ENCODE peak calls at places on chromosome 20, in six cellular contexts. E, K, B, I, Q and O are unnamed samples.

GRCh38 chr20:52105045-52105572 is 86.5 kb downstream of the ZFP64 start:
- DNase-seq in E (no peak), B (no peak), K (peak; percentile 90), I (peak; percentile 83), Q (peak; percentile 54), O (peak; percentile 20)

GRCh38 chr20:7629880-7630279 is 310.4 kb downstream of the HAO1 start:
- DNase-seq in E (no peak), I (no peak), B (no peak), K (no peak), Q (peak; percentile 3), O (no peak)

GRCh38 chr20:36435799-36436541 is 105.3 kb upstream of the MYL9 start:
- DNase-seq in I (peak; percentile 95), B (peak; percentile 78), Q (peak; percentile 44), K (peak; percentile 98), E (peak; percentile 80), O (peak; percentile 73)

GRCh38 chr20:53360815-53361214 is 232.8 kb downstream of the ZNF217 start:
- DNase-seq in Q (no peak), B (no peak), E (no peak), I (peak; percentile 20), K (no peak), O (no peak)

GRCh38 chr20:37911838-37912273 is 8.9 kb downstream of the VSTM2L start:
- DNase-seq in Q (peak; percentile 43), K (no peak), E (no peak), B (no peak), I (no peak), O (peak; percentile 44)

GRCh38 chr20:56978475-56978874 is 288.0 kb downstream of the BMP7 start:
- DNase-seq in B (no peak), Q (no peak), I (no peak), E (no peak), K (no peak), O (no peak)

GRCh38 chr20:22577515-22578220 is 6.7 kb downstream of the FOXA2 start:
- DNase-seq in B (no peak), K (no peak), E (no peak), Q (no peak), I (peak; percentile 87), O (no peak)

GRCh38 chr20:6595704-6596103 is 171.8 kb upstream of the BMP2 start:
- DNase-seq in Q (peak; percentile 95), B (no peak), K (no peak), I (no peak), E (no peak), O (no peak)

GRCh38 chr20:39264506-39265172 is 302.5 kb downstream of the DHX35 start:
- DNase-seq in B (peak; percentile 58), I (no peak), Q (peak; percentile 61), K (no peak), E (peak; percentile 2), O (no peak)

GRCh38 chr20:49030954-49031619 is 15.0 kb upstream of the CSE1L start:
- DNase-seq in I (no peak), Q (peak; percentile 6), E (no peak), K (no peak), B (no peak), O (no peak)

GRCh38 chr20:5569021-5569420 is 181.2 kb upstream of the SHLD1 start:
- DNase-seq in B (no peak), I (no peak), Q (peak; percentile 18), E (peak; percentile 63), K (no peak), O (peak; percentile 23)

GRCh38 chr20:17611540-17612286 is 41.8 kb downstream of the DSTN start:
- DNase-seq in B (no peak), E (no peak), Q (peak; percentile 21), K (peak; percentile 75), I (peak; percentile 82), O (no peak)

GRCh38 chr20:38134427-38135281 is 30.4 kb downstream of the TGM2 start:
- DNase-seq in K (peak; percentile 73), I (no peak), Q (peak; percentile 88), B (no peak), E (no peak), O (no peak)

GRCh38 chr20:62405108-62405980 is 1.7 kb downstream of the CABLES2 start:
- DNase-seq in E (no peak), K (peak; percentile 88), B (no peak), Q (peak; percentile 54), I (peak; percentile 52), O (no peak)

GRCh38 chr20:50843331-50844276 is 48.7 kb downstream of the BCAS4 start:
- DNase-seq in E (no peak), Q (no peak), B (no peak), I (no peak), K (peak; percentile 78), O (no peak)

GRCh38 chr20:8271727-8272126 is 139.7 kb downstream of the PLCB1 start:
- DNase-seq in E (no peak), I (no peak), Q (peak; percentile 64), B (no peak), K (no peak), O (no peak)

GRCh38 chr20:48783533-48784272 is 44.1 kb downstream of the PREX1 start:
- DNase-seq in B (no peak), Q (peak; percentile 21), I (no peak), K (no peak), E (no peak), O (no peak)

GRCh38 chr20:32057785-32058184 is 5.7 kb downstream of the HCK start:
- DNase-seq in B (no peak), K (no peak), E (no peak), Q (no peak), I (no peak), O (no peak)
- H3K27me3 ChIP-seq in B (peaks cover 28% of the 10 kb centered on the region), K (peaks cover 80% of the 10 kb centered on the region), E (peaks cover 9% of the 10 kb centered on the region), Q (peaks cover 24% of the 10 kb centered on the region), I (peaks cover 6% of the 10 kb centered on the region), O (no peaks in the 10 kb centered on the region)

GRCh38 chr20:47648943-47649342 is 136.3 kb downstream of the SULF2 start:
- DNase-seq in B (no peak), I (no peak), E (no peak), K (no peak), Q (no peak), O (no peak)
- H3K4me3 ChIP-seq in B (no peak overlapping the region), I (no peak overlapping the region), E (no peak overlapping the region), K (no peak overlapping the region), Q (no peak overlapping the region), O (no peak overlapping the region)

GRCh38 chr20:44746367-44747165 is 901 bp downstream of the KCNK15 start:
- DNase-seq in Q (no peak), B (no peak), E (no peak), K (no peak), I (no peak), O (no peak)

GRCh38 chr20:44747166-44748004 is 1.7 kb downstream of the KCNK15 start:
- DNase-seq in Q (peak; percentile 60), K (peak; percentile 97), I (no peak), B (peak; percentile 82), E (peak; percentile 34), O (no peak)

GRCh38 chr20:44745560-44746366 is at the start of gene KCNK15:
- DNase-seq in I (peak; percentile 92), Q (peak; percentile 33), B (no peak), E (no peak), K (no peak), O (no peak)

GRCh38 chr20:44750081-44750805 is 4.6 kb downstream of the KCNK15 start:
- DNase-seq in E (no peak), Q (no peak), I (peak; percentile 86), K (no peak), B (no peak), O (peak; percentile 28)

DNA sequence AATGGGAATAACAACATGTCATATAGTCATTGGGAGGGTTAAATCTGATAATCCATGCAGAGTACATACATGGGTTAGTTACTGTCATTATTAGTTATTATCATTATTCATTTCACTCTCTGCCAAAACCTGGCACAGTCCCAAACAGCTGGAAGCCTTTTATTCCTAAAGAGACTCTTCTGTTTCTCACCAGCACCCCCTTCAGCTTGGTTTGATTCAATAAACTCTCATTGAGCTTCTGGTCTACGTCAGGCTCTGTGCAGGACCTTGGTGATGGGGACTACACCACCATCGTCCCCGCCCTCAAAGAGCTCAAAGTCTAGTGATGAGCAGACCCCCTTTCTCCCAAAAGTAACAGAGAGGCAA is 2.3 kb downstream of the KCNK15 start:
- DNase-seq in Q (no peak), K (no peak), I (no peak), B (no peak), E (no peak), O (no peak)
- H3K27me3 ChIP-seq in Q (peaks cover 52% of the 10 kb centered on the region), K (peaks cover 71% of the 10 kb centered on the region), I (peaks cover 11% of the 10 kb centered on the region), B (peaks cover 7% of the 10 kb centered on the region), E (peaks cover 24% of the 10 kb centered on the region), O (peaks cover 2% of the 10 kb centered on the region)

DNA sequence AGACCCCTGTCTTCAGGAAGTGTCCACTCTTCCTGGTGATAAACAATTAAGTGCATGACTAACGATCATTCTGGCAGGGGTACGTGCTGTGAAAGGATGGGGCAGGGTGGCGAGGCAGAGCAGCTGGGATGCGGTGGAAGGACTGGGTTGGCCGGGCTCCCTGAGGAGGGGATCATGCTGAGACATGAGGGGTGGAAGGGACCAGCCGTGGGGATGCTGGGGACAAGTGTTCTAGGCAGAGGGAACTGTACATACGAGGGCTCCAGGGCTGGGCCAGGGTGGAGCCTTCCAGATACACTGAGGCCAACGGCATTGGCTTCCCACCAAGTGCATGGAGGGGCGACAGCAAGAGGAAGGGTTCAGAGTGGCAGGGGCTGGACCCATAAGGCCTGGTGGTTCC is 65.7 kb upstream of the SIRPA start:
- DNase-seq in Q (no peak), I (no peak), B (no peak), K (no peak), E (no peak), O (no peak)
- H3K4me3 ChIP-seq in Q (no peak overlapping the region), I (no peak overlapping the region), B (no peak overlapping the region), K (no peak overlapping the region), E (no peak overlapping the region), O (no peak overlapping the region)

DNA sequence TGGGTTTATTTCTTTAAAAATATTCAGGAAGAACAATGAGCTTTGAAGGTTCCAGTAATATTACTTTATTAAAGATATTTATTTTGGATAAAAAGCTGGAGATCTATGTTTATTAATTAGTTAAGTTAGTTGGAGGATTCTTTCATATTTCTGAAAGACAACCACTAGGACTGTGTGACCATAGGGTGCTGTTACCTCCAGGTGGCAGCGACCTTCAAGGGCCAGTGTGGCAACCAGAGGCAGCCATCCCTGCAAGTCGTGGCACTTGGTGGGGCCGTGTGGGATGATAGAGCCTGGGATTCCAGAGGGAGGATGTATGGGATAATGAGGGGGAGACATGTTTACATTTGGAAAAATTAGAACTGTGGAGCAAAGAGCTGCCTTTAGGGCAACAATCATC is 95.5 kb upstream of the SCP2D1 start:
- DNase-seq in K (no peak), E (no peak), B (no peak), Q (no peak), I (no peak), O (no peak)
- H3K27me3 ChIP-seq in K (no peaks in the 10 kb centered on the region), E (no peaks in the 10 kb centered on the region), B (no peaks in the 10 kb centered on the region), Q (no peaks in the 10 kb centered on the region), I (no peaks in the 10 kb centered on the region), O (no peaks in the 10 kb centered on the region)

GRCh38 chr20:32457476-32457986 is 99.4 kb downstream of the ASXL1 start:
- DNase-seq in B (no peak), K (peak; percentile 83), I (peak; percentile 89), Q (peak; percentile 72), E (no peak), O (no peak)
- H3K4me3 ChIP-seq in B (peak overlapping the region; percentile 67), K (peak overlapping the region; percentile 18), I (peak overlapping the region; percentile 48), Q (peak overlapping the region; percentile 30), E (no peak overlapping the region), O (peak overlapping the region; percentile 54)

DNA sequence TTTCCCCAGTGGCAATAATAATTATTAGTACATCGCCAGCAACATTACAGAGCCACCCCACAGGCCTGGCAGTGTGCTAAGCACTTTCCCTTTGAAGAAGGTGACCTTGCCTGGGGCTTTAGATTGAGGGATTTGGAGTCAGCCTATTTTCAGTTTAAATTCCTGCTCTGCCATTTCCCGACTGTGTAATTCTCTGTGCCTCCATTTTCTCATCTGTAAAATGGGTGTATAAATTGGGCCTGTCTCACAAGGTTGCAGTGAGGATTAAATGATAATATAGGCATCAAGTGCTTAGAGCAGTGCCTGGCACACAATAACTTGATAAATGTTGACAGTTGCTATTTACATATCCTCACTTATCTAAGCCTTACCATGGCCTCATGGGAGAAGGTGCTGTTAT is 5.0 kb upstream of the SCRT2 start:
- DNase-seq in E (no peak), K (no peak), I (no peak), B (no peak), Q (no peak), O (no peak)
- H3K27me3 ChIP-seq in E (peaks cover 8% of the 10 kb centered on the region), K (peaks cover 64% of the 10 kb centered on the region), I (peaks cover 9% of the 10 kb centered on the region), B (peaks cover 83% of the 10 kb centered on the region), Q (peaks cover 12% of the 10 kb centered on the region), O (peaks cover 1% of the 10 kb centered on the region)